ENCODE peak calls at places on chromosomes 4 and X, in ten cellular contexts. One of them, this sample, is unnamed.

GRCh38 chrX:11724122-11725017 is 33.7 kb upstream of the MSL3 start:
- ATAC-seq in GM12878: peak
- ATAC-seq in K562: peak
- ATAC-seq in heart left ventricle: no peak
- ATAC-seq in A549: peak
- ATAC-seq in upper lobe of left lung: no peak
- ATAC-seq in right lobe of liver: peak
- ATAC-seq in body of pancreas: peak
- ATAC-seq in IMR-90: peak
- ATAC-seq in HepG2: no peak
- ATAC-seq in this sample: peak

GRCh38 chr4:108763981-108764380 is 1.1 kb upstream of the ETNPPL start:
- ATAC-seq in GM12878: no peak
- ATAC-seq in K562: no peak
- ATAC-seq in IMR-90: no peak
- ATAC-seq in A549: no peak
- ATAC-seq in body of pancreas: no peak
- ATAC-seq in heart left ventricle: no peak
- ATAC-seq in right lobe of liver: peak
- ATAC-seq in upper lobe of left lung: no peak
- ATAC-seq in HepG2: no peak
- ATAC-seq in this sample: no peak

GRCh38 chr4:3384771-3385701 is 56.7 kb upstream of the HGFAC start:
- ATAC-seq in HepG2: peak
- ATAC-seq in A549: no peak
- ATAC-seq in heart left ventricle: no peak
- ATAC-seq in right lobe of liver: peak
- ATAC-seq in body of pancreas: peak
- ATAC-seq in GM12878: no peak
- ATAC-seq in upper lobe of left lung: peak
- ATAC-seq in K562: no peak
- ATAC-seq in IMR-90: no peak
- ATAC-seq in this sample: peak

GRCh38 chr4:153205028-153205648 is 895 bp downstream of the TRIM2 start:
- ATAC-seq in A549: no peak
- ATAC-seq in heart left ventricle: peak
- ATAC-seq in HepG2: peak
- ATAC-seq in body of pancreas: peak
- ATAC-seq in right lobe of liver: no peak
- ATAC-seq in IMR-90: no peak
- ATAC-seq in GM12878: peak
- ATAC-seq in K562: no peak
- ATAC-seq in upper lobe of left lung: peak
- ATAC-seq in this sample: no peak

GRCh38 chrX:82196866-82197265 is 995.0 kb downstream of the SH3BGRL start:
- ATAC-seq in heart left ventricle: no peak
- ATAC-seq in HepG2: no peak
- ATAC-seq in body of pancreas: no peak
- ATAC-seq in GM12878: no peak
- ATAC-seq in K562: no peak
- ATAC-seq in A549: no peak
- ATAC-seq in upper lobe of left lung: peak
- ATAC-seq in right lobe of liver: no peak
- ATAC-seq in IMR-90: no peak
- ATAC-seq in this sample: no peak

GRCh38 chr4:110953898-110954297 is 331.0 kb upstream of the PITX2 start:
- ATAC-seq in K562: no peak
- ATAC-seq in GM12878: no peak
- ATAC-seq in body of pancreas: no peak
- ATAC-seq in HepG2: no peak
- ATAC-seq in upper lobe of left lung: no peak
- ATAC-seq in IMR-90: no peak
- ATAC-seq in right lobe of liver: no peak
- ATAC-seq in heart left ventricle: no peak
- ATAC-seq in A549: no peak
- ATAC-seq in this sample: no peak

GRCh38 chr4:148847544-148847943 is 405.3 kb upstream of the NR3C2 start:
- ATAC-seq in upper lobe of left lung: no peak
- ATAC-seq in K562: no peak
- ATAC-seq in heart left ventricle: no peak
- ATAC-seq in A549: no peak
- ATAC-seq in IMR-90: no peak
- ATAC-seq in HepG2: no peak
- ATAC-seq in body of pancreas: no peak
- ATAC-seq in right lobe of liver: no peak
- ATAC-seq in GM12878: no peak
- ATAC-seq in this sample: no peak

GRCh38 chr4:122873146-122873545 is 46.5 kb downstream of the FGF2 start:
- ATAC-seq in IMR-90: no peak
- ATAC-seq in body of pancreas: no peak
- ATAC-seq in K562: peak
- ATAC-seq in HepG2: no peak
- ATAC-seq in right lobe of liver: no peak
- ATAC-seq in heart left ventricle: no peak
- ATAC-seq in GM12878: no peak
- ATAC-seq in upper lobe of left lung: no peak
- ATAC-seq in A549: peak
- ATAC-seq in this sample: no peak

GRCh38 chr4:121306932-121307331 is 73.9 kb downstream of the QRFPR start:
- ATAC-seq in upper lobe of left lung: no peak
- ATAC-seq in heart left ventricle: no peak
- ATAC-seq in K562: no peak
- ATAC-seq in IMR-90: no peak
- ATAC-seq in right lobe of liver: no peak
- ATAC-seq in body of pancreas: no peak
- ATAC-seq in A549: no peak
- ATAC-seq in GM12878: peak
- ATAC-seq in HepG2: no peak
- ATAC-seq in this sample: no peak

GRCh38 chrX:15438332-15438731 is 54.1 kb upstream of the VEGFD start:
- ATAC-seq in heart left ventricle: no peak
- ATAC-seq in A549: no peak
- ATAC-seq in IMR-90: no peak
- ATAC-seq in right lobe of liver: peak
- ATAC-seq in GM12878: peak
- ATAC-seq in upper lobe of left lung: no peak
- ATAC-seq in HepG2: no peak
- ATAC-seq in body of pancreas: no peak
- ATAC-seq in K562: no peak
- ATAC-seq in this sample: no peak

GRCh38 chr4:25787891-25788331 is 74.9 kb downstream of the SEL1L3 start:
- ATAC-seq in right lobe of liver: peak
- ATAC-seq in heart left ventricle: no peak
- ATAC-seq in A549: no peak
- ATAC-seq in IMR-90: no peak
- ATAC-seq in upper lobe of left lung: peak
- ATAC-seq in HepG2: no peak
- ATAC-seq in body of pancreas: peak
- ATAC-seq in K562: no peak
- ATAC-seq in GM12878: no peak
- ATAC-seq in this sample: no peak

GRCh38 chr4:122679317-122679716 is 53.2 kb upstream of the BBS12 start:
- ATAC-seq in IMR-90: no peak
- ATAC-seq in GM12878: no peak
- ATAC-seq in body of pancreas: no peak
- ATAC-seq in A549: no peak
- ATAC-seq in HepG2: no peak
- ATAC-seq in right lobe of liver: no peak
- ATAC-seq in heart left ventricle: no peak
- ATAC-seq in upper lobe of left lung: no peak
- ATAC-seq in K562: no peak
- ATAC-seq in this sample: no peak

GRCh38 chr4:11814758-11815157 is 386.1 kb upstream of the HS3ST1 start:
- ATAC-seq in A549: no peak
- ATAC-seq in GM12878: no peak
- ATAC-seq in upper lobe of left lung: no peak
- ATAC-seq in right lobe of liver: no peak
- ATAC-seq in heart left ventricle: no peak
- ATAC-seq in body of pancreas: no peak
- ATAC-seq in K562: no peak
- ATAC-seq in IMR-90: no peak
- ATAC-seq in HepG2: no peak
- ATAC-seq in this sample: no peak

GRCh38 chr4:156536661-156537060 is 434.9 kb downstream of the PDGFC start:
- ATAC-seq in upper lobe of left lung: no peak
- ATAC-seq in K562: no peak
- ATAC-seq in A549: no peak
- ATAC-seq in IMR-90: no peak
- ATAC-seq in body of pancreas: no peak
- ATAC-seq in HepG2: no peak
- ATAC-seq in right lobe of liver: no peak
- ATAC-seq in heart left ventricle: no peak
- ATAC-seq in GM12878: no peak
- ATAC-seq in this sample: no peak

GRCh38 chr4:3429651-3430050 is 12.1 kb upstream of the HGFAC start:
- ATAC-seq in HepG2: no peak
- ATAC-seq in body of pancreas: no peak
- ATAC-seq in GM12878: no peak
- ATAC-seq in K562: no peak
- ATAC-seq in A549: no peak
- ATAC-seq in upper lobe of left lung: no peak
- ATAC-seq in heart left ventricle: no peak
- ATAC-seq in IMR-90: no peak
- ATAC-seq in right lobe of liver: no peak
- ATAC-seq in this sample: no peak

GRCh38 chr4:103867311-103867710 is 147.5 kb upstream of the TACR3 start:
- ATAC-seq in A549: no peak
- ATAC-seq in body of pancreas: no peak
- ATAC-seq in heart left ventricle: no peak
- ATAC-seq in upper lobe of left lung: no peak
- ATAC-seq in K562: no peak
- ATAC-seq in IMR-90: no peak
- ATAC-seq in HepG2: no peak
- ATAC-seq in right lobe of liver: no peak
- ATAC-seq in GM12878: no peak
- ATAC-seq in this sample: no peak
- TF ChIP-seq POLR2A in A549: no peak
- TF ChIP-seq POLR2A in body of pancreas: no peak
- TF ChIP-seq POLR2A in heart left ventricle: no peak
- TF ChIP-seq POLR2A in upper lobe of left lung: no peak
- TF ChIP-seq POLR2A in K562: no peak
- TF ChIP-seq POLR2A in IMR-90: no peak
- TF ChIP-seq POLR2A in HepG2: no peak
- TF ChIP-seq POLR2A in right lobe of liver: no peak
- TF ChIP-seq POLR2A in GM12878: no peak
- TF ChIP-seq POLR2A in this sample: no peak

DNA sequence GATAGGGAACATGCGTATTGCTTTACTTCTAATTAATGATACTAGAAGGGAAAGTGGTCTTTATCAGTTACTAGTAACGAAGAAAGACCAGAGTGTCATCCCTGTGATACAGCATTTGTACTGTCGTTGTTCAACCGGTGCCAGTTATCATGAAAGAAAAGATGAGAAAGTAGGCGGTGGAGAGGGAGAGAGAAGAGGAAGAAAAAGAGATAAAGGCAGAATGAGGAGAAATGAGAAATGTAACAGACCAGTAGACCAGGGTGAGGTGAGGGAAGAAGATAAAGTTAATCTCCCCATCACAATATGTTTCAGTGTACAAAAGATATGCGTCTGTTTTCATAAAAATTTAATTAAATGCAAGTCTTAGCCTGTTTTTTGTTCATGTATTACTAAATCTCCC is 135.2 kb upstream of the HPGD start:
- ATAC-seq in upper lobe of left lung: no peak
- ATAC-seq in GM12878: no peak
- ATAC-seq in A549: no peak
- ATAC-seq in heart left ventricle: no peak
- ATAC-seq in body of pancreas: no peak
- ATAC-seq in K562: peak
- ATAC-seq in HepG2: no peak
- ATAC-seq in IMR-90: no peak
- ATAC-seq in right lobe of liver: no peak
- ATAC-seq in this sample: no peak
- TF ChIP-seq POLR2A in upper lobe of left lung: no peak
- TF ChIP-seq POLR2A in GM12878: no peak
- TF ChIP-seq POLR2A in A549: no peak
- TF ChIP-seq POLR2A in heart left ventricle: no peak
- TF ChIP-seq POLR2A in body of pancreas: no peak
- TF ChIP-seq POLR2A in K562: no peak
- TF ChIP-seq POLR2A in HepG2: no peak
- TF ChIP-seq POLR2A in IMR-90: no peak
- TF ChIP-seq POLR2A in right lobe of liver: no peak
- TF ChIP-seq POLR2A in this sample: no peak

GRCh38 chrX:43882294-43882681 is at the start of gene MAOB:
- ATAC-seq in IMR-90: peak
- ATAC-seq in body of pancreas: peak
- ATAC-seq in HepG2: peak
- ATAC-seq in K562: peak
- ATAC-seq in GM12878: no peak
- ATAC-seq in right lobe of liver: peak
- ATAC-seq in heart left ventricle: no peak
- ATAC-seq in A549: no peak
- ATAC-seq in upper lobe of left lung: peak
- ATAC-seq in this sample: peak
- TF ChIP-seq POLR2A in IMR-90: no peak
- TF ChIP-seq POLR2A in body of pancreas: no peak
- TF ChIP-seq POLR2A in HepG2: no peak
- TF ChIP-seq POLR2A in K562: no peak
- TF ChIP-seq POLR2A in GM12878: no peak
- TF ChIP-seq POLR2A in right lobe of liver: peak
- TF ChIP-seq POLR2A in heart left ventricle: peak
- TF ChIP-seq POLR2A in A549: no peak
- TF ChIP-seq POLR2A in upper lobe of left lung: no peak
- TF ChIP-seq POLR2A in this sample: peak

GRCh38 chrX:136496768-136497555 is 430 bp upstream of the HTATSF1 start:
- ATAC-seq in heart left ventricle: peak
- ATAC-seq in body of pancreas: peak
- ATAC-seq in IMR-90: peak
- ATAC-seq in K562: peak
- ATAC-seq in GM12878: peak
- ATAC-seq in HepG2: peak
- ATAC-seq in right lobe of liver: peak
- ATAC-seq in upper lobe of left lung: peak
- ATAC-seq in A549: peak
- ATAC-seq in this sample: peak
- TF ChIP-seq POLR2A in heart left ventricle: peak
- TF ChIP-seq POLR2A in body of pancreas: peak
- TF ChIP-seq POLR2A in IMR-90: peak
- TF ChIP-seq POLR2A in K562: peak
- TF ChIP-seq POLR2A in GM12878: peak
- TF ChIP-seq POLR2A in HepG2: no peak
- TF ChIP-seq POLR2A in right lobe of liver: peak
- TF ChIP-seq POLR2A in upper lobe of left lung: no peak
- TF ChIP-seq POLR2A in A549: peak
- TF ChIP-seq POLR2A in this sample: no peak

DNA sequence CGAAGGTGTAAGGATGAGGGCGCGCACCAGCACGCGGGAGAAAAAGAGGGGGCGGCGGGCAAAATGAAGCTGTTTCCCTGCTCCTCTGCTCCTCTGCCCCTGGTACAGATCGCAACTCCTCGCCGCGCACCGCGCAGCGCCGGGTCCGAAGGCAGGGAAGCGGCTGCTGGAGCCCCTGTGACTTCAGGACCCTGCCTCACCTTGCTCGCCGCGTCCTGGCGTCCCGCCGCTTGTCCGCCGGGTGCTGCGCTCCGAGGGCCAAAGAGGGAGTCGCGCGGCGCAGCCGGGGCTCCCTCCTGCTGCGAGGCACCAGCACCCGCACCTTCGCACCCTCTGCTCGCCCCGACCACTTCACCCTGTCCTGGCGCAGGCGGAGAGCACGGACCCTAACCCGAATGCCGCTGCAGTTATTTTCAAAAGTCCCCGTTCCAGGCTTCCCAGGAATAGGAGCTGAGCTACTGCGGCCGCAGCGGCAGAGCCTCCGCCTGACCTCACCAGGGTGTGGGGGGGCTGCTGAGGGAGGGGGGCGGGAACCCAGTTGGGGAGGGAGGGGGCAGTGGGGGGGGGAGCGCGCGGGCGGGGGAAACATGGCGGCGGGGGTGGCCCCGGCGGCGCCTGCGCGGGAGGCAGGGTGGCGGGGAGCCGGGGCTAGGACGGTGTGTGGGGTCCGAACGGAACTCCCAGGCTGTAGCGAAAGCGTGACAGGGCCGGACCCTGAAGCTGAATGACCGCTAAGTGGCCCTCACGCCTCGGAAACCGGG is at the start of gene KLHL13:
- ATAC-seq in K562: peak
- ATAC-seq in right lobe of liver: peak
- ATAC-seq in GM12878: peak
- ATAC-seq in heart left ventricle: peak
- ATAC-seq in body of pancreas: peak
- ATAC-seq in upper lobe of left lung: peak
- ATAC-seq in A549: peak
- ATAC-seq in HepG2: peak
- ATAC-seq in IMR-90: peak
- ATAC-seq in this sample: peak
- TF ChIP-seq POLR2A in K562: peak
- TF ChIP-seq POLR2A in right lobe of liver: no peak
- TF ChIP-seq POLR2A in GM12878: peak
- TF ChIP-seq POLR2A in heart left ventricle: no peak
- TF ChIP-seq POLR2A in body of pancreas: peak
- TF ChIP-seq POLR2A in upper lobe of left lung: no peak
- TF ChIP-seq POLR2A in A549: no peak
- TF ChIP-seq POLR2A in HepG2: no peak
- TF ChIP-seq POLR2A in IMR-90: no peak
- TF ChIP-seq POLR2A in this sample: no peak